ENCODE peak calls at places on chromosomes 11 and 22, in four cellular contexts. One of them, this sample, is unnamed.

GRCh38 chr11:72974487-72975205 is 160.4 kb downstream of the ATG16L2 start:
- DNase-seq in mesendoderm: no peak
- DNase-seq in mammary epithelial cell: no peak
- DNase-seq in bronchial epithelial cell: no peak
- DNase-seq in this sample: no peak

GRCh38 chr11:32090774-32091370 is at the start of gene RCN1:
- DNase-seq in mesendoderm: peak; percentile 95
- DNase-seq in mammary epithelial cell: peak; percentile 35
- DNase-seq in bronchial epithelial cell: peak; percentile 4
- DNase-seq in this sample: peak; percentile 80

GRCh38 chr11:1763796-1764661 is at the start of gene CTSD:
- DNase-seq in mesendoderm: peak; percentile 85
- DNase-seq in mammary epithelial cell: peak; percentile 66
- DNase-seq in bronchial epithelial cell: peak; percentile 22
- DNase-seq in this sample: peak; percentile 97

GRCh38 chr11:107706531-107706930 is 5.3 kb downstream of the SLN start:
- DNase-seq in mesendoderm: no peak
- DNase-seq in mammary epithelial cell: no peak
- DNase-seq in bronchial epithelial cell: no peak
- DNase-seq in this sample: no peak

GRCh38 chr11:15674756-15675155 is 560.0 kb downstream of the INSC start:
- DNase-seq in mesendoderm: no peak
- DNase-seq in mammary epithelial cell: no peak
- DNase-seq in bronchial epithelial cell: no peak
- DNase-seq in this sample: no peak

GRCh38 chr11:46380340-46381045 is 976 bp upstream of the MDK start:
- DNase-seq in mesendoderm: peak; percentile 90
- DNase-seq in mammary epithelial cell: no peak
- DNase-seq in bronchial epithelial cell: no peak
- DNase-seq in this sample: peak; percentile 82

GRCh38 chr11:79100093-79100704 is 340.6 kb downstream of the TENM4 start:
- DNase-seq in mesendoderm: peak; percentile 75
- DNase-seq in mammary epithelial cell: peak; percentile 26
- DNase-seq in bronchial epithelial cell: peak; percentile 51
- DNase-seq in this sample: no peak

GRCh38 chr22:36835903-36836302 is 19.1 kb upstream of the PVALB start:
- DNase-seq in mesendoderm: no peak
- DNase-seq in mammary epithelial cell: no peak
- DNase-seq in bronchial epithelial cell: no peak
- DNase-seq in this sample: no peak

GRCh38 chr11:61364012-61364396 is 1.8 kb downstream of the TMEM138 start:
- DNase-seq in mesendoderm: no peak
- DNase-seq in mammary epithelial cell: no peak
- DNase-seq in bronchial epithelial cell: no peak
- DNase-seq in this sample: no peak

GRCh38 chr11:119314748-119315138 is 2.2 kb downstream of the MCAM start:
- DNase-seq in mesendoderm: no peak
- DNase-seq in mammary epithelial cell: no peak
- DNase-seq in bronchial epithelial cell: no peak
- DNase-seq in this sample: no peak

GRCh38 chr11:119316729-119317591 is at the start of gene MCAM:
- DNase-seq in mesendoderm: peak; percentile 75
- DNase-seq in mammary epithelial cell: peak; percentile 39
- DNase-seq in bronchial epithelial cell: no peak
- DNase-seq in this sample: peak; percentile 91

GRCh38 chr11:119315139-119316016 is 1.6 kb downstream of the MCAM start:
- DNase-seq in mesendoderm: peak; percentile 92
- DNase-seq in mammary epithelial cell: peak; percentile 56
- DNase-seq in bronchial epithelial cell: no peak
- DNase-seq in this sample: peak; percentile 73

GRCh38 chr11:119317592-119318239 is 786 bp upstream of the MCAM start:
- DNase-seq in mesendoderm: no peak
- DNase-seq in mammary epithelial cell: peak; percentile 44
- DNase-seq in bronchial epithelial cell: peak; percentile 80
- DNase-seq in this sample: no peak

DNA sequence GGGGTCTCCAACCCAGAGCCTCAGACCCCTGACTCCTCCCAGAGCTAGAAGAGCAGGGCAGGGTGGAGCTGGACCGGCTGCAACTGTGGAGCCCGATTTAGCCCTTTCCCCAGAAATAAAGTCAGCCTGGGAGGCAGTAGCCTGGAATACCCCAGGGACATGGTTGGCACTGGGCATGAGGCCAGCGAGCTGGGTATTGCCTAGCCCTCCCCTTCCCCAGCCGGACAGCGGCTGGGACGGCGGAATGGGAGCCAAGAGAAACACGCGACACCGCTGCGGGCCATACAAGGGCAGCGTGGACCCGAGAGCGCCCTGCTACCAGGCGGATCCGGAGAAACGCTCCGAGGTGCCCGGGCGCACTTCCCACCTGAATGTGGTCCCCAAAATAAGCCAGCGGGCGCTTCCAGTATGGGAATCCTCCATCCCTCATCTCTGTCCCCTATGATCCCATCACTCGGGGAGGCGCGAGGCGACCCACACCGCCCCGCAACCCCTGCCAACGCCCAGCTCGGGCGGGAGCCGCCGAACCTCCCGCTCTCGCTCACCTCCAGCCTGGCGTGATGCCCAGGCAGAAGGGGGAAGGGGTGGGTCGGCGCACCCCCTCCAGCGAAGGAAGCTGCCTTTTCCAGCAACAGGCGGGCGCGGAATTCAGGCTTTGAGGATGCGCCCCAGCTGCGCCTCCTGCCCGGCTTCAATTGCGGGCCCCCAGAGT is 757 bp downstream of the MCAM start:
- DNase-seq in mesendoderm: no peak
- DNase-seq in mammary epithelial cell: peak; percentile 45
- DNase-seq in bronchial epithelial cell: no peak
- DNase-seq in this sample: peak; percentile 97
- H3K4me3 ChIP-seq in mesendoderm: peak overlapping the region; percentile 65
- H3K4me3 ChIP-seq in mammary epithelial cell: peak overlapping the region; percentile 37
- H3K4me3 ChIP-seq in bronchial epithelial cell: peak overlapping the region; percentile 51
- H3K4me3 ChIP-seq in this sample: peak overlapping the region; percentile 48

GRCh38 chr11:69310934-69311766 is 17.2 kb downstream of the MYEOV start:
- DNase-seq in mesendoderm: no peak
- DNase-seq in mammary epithelial cell: peak; percentile 26
- DNase-seq in bronchial epithelial cell: no peak
- DNase-seq in this sample: no peak

GRCh38 chr11:69308531-69308930 is 14.6 kb downstream of the MYEOV start:
- DNase-seq in mesendoderm: no peak
- DNase-seq in mammary epithelial cell: no peak
- DNase-seq in bronchial epithelial cell: no peak
- DNase-seq in this sample: no peak

GRCh38 chr11:69308936-69309799 is 15.2 kb downstream of the MYEOV start:
- DNase-seq in mesendoderm: no peak
- DNase-seq in mammary epithelial cell: no peak
- DNase-seq in bronchial epithelial cell: no peak
- DNase-seq in this sample: no peak

GRCh38 chr11:69310351-69310750 is 16.4 kb downstream of the MYEOV start:
- DNase-seq in mesendoderm: no peak
- DNase-seq in mammary epithelial cell: no peak
- DNase-seq in bronchial epithelial cell: no peak
- DNase-seq in this sample: no peak

DNA sequence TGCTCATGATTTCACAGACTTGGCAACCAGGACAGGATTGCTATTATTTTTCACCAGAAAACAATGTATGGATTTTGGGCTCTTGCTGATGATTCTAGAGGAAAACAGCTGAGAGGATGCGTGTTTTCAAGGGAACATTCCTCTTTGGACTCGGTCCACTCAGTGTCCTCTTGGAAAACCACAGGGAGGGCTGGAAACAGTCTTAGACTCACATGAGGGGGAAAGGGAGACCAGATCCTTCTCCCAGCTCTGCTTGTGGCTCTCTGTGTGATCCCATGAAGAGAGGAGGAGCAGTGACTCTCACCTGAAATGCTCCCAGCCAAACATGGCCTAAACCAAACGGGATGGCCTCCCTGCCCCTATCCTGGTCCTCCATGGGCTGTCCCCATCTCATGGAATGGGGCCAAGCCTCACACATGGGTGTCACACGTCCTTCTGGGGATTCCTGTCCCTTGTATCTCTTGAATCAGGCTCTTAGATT is 15.9 kb downstream of the MYEOV start:
- DNase-seq in mesendoderm: no peak
- DNase-seq in mammary epithelial cell: no peak
- DNase-seq in bronchial epithelial cell: no peak
- DNase-seq in this sample: no peak
- H3K36me3 ChIP-seq in mesendoderm: no peaks in the 10 kb centered on the region
- H3K36me3 ChIP-seq in mammary epithelial cell: no peaks in the 10 kb centered on the region
- H3K36me3 ChIP-seq in bronchial epithelial cell: no peaks in the 10 kb centered on the region
- H3K36me3 ChIP-seq in this sample: no peaks in the 10 kb centered on the region

GRCh38 chr11:134761926-134762247 is 349.8 kb upstream of the B3GAT1 start:
- DNase-seq in mesendoderm: no peak
- DNase-seq in mammary epithelial cell: no peak
- DNase-seq in bronchial epithelial cell: no peak
- DNase-seq in this sample: no peak
- H3K4me3 ChIP-seq in mesendoderm: no peak overlapping the region
- H3K4me3 ChIP-seq in mammary epithelial cell: no peak overlapping the region
- H3K4me3 ChIP-seq in bronchial epithelial cell: no peak overlapping the region
- H3K4me3 ChIP-seq in this sample: no peak overlapping the region

DNA sequence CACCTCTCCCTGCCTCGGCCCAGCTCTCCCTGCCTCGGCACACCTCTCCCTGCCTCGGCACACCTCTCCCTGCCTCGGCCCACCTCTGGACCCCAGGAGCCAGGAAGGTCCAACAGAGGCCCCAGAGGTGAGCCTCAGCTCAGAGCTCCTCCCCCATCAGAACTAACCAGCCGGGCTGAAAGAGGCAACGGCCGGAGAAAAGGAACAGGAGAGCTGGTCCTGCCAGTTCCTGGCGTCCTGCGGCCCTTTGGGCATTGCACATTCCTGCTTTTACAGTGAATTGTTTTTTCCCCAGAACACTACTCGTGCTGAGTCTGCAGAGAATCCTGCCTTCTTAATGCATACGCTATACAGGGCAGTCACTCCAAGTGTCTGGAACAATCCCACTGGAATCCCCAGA is 45.8 kb downstream of the LMO1 start:
- DNase-seq in mesendoderm: no peak
- DNase-seq in mammary epithelial cell: no peak
- DNase-seq in bronchial epithelial cell: no peak
- DNase-seq in this sample: no peak
- H3K36me3 ChIP-seq in mesendoderm: no peaks in the 10 kb centered on the region
- H3K36me3 ChIP-seq in mammary epithelial cell: no peaks in the 10 kb centered on the region
- H3K36me3 ChIP-seq in bronchial epithelial cell: no peaks in the 10 kb centered on the region
- H3K36me3 ChIP-seq in this sample: no peaks in the 10 kb centered on the region

This sample was measured in aorta.